ENCODE peak calls at places on chromosomes 16 and 17, in four cellular contexts. R is H1, W is GM12878, D is HepG2. M is an unnamed sample. For H3K9me3 and H3K4me1, the result is how much of the 10 kb centered on the place peaks cover.

GRCh38 chr17:42421479-42422332 is 1.4 kb downstream of the CAVIN1 start:
- DNase-seq in W (no peak), D (no peak), R (no peak), M (no peak)

GRCh38 chr17:4947411-4948165 is 742 bp downstream of the PFN1 start:
- DNase-seq in R (no peak), W (no peak), D (peak), M (no peak)

GRCh38 chr16:10297341-10298006 is 88.4 kb upstream of the ATF7IP2 start:
- DNase-seq in W (peak), D (peak), R (no peak), M (no peak)

GRCh38 chr17:5592382-5592781 is 8.1 kb upstream of the NLRP1 start:
- DNase-seq in D (peak), R (no peak), W (no peak), M (no peak)

GRCh38 chr16:51638338-51639135 is 487.5 kb upstream of the SALL1 start:
- DNase-seq in R (no peak), D (no peak), W (no peak), M (no peak)

GRCh38 chr16:88524973-88525662 is 45.1 kb upstream of the ZC3H18 start:
- DNase-seq in D (no peak), W (no peak), R (no peak), M (no peak)

GRCh38 chr17:30278032-30278431 is 13.7 kb downstream of the BLMH start:
- DNase-seq in W (no peak), R (no peak), D (peak), M (no peak)

GRCh38 chr17:76902476-76902875 is 34.3 kb downstream of the MGAT5B start:
- DNase-seq in W (no peak), D (no peak), R (no peak), M (no peak)

GRCh38 chr16:3023415-3023668 is 400 bp downstream of the HCFC1R1 start:
- DNase-seq in R (no peak), D (no peak), W (no peak), M (no peak)

GRCh38 chr17:17350491-17351355 is 47.5 kb downstream of the NT5M start:
- DNase-seq in D (no peak), W (no peak), R (no peak), M (no peak)

GRCh38 chr16:28915181-28915580 is 9.9 kb downstream of the RABEP2 start:
- DNase-seq in R (no peak), D (no peak), W (no peak), M (no peak)

DNA sequence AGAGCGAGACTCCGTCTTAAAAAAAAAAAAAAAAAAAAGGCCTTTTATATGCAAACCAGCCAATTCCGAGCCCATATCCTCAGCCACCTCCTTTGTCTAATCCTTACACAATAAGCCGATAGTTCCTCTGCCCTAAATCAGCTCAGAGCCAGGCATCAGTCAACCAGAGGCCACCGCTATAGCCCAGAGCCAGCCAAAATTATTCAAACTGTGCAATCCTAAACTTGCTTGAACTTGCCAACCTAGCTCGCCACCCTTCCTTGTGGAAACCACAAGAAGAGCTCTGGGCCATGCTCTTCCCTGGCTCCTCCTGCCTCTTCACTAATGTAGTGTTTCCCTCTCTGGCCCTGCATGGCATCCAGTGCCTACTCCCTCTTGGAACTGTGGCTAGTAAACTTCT is 17.7 kb downstream of the ITGAL start:
- DNase-seq in R (no peak), W (no peak), D (no peak), M (no peak)
- TF ChIP-seq SUZ12 in R (no peak), W (no peak), D (no peak), M (no peak)

GRCh38 chr16:34758835-34759234 is 1299.4 kb downstream of the TP53TG3F start:
- DNase-seq in R (no peak), D (no peak), W (no peak), M (no peak)
- H3K9me3 ChIP-seq in R (under half), D (half or more), W (under half), M (half or more)

GRCh38 chr16:4214215-4214621 is 27.7 kb downstream of the SRL start:
- DNase-seq in W (no peak), R (peak), D (peak), M (peak)

GRCh38 chr16:4212934-4213296 is 29.0 kb downstream of the SRL start:
- DNase-seq in D (peak), R (no peak), W (no peak), M (no peak)

GRCh38 chr16:4216631-4217030 is 25.2 kb downstream of the SRL start:
- DNase-seq in R (no peak), D (no peak), W (no peak), M (no peak)

GRCh38 chr16:4213721-4214120 is 28.2 kb downstream of the SRL start:
- DNase-seq in W (no peak), D (no peak), R (no peak), M (no peak)

GRCh38 chr16:4215106-4215505 is 26.8 kb downstream of the SRL start:
- DNase-seq in D (no peak), W (no peak), R (no peak), M (no peak)
- H3K4me1 ChIP-seq in D (under half), W (under half), R (under half), M (under half)

GRCh38 chr17:78289004-78289403 is 57.6 kb downstream of the TMEM235 start:
- DNase-seq in D (no peak), R (no peak), W (no peak), M (no peak)

GRCh38 chr17:78279360-78279990 is 48.0 kb downstream of the TMEM235 start:
- DNase-seq in W (no peak), D (no peak), R (no peak), M (no peak)

GRCh38 chr17:78289802-78290363 is 58.5 kb downstream of the TMEM235 start:
- DNase-seq in W (peak), D (peak), R (peak), M (peak)

GRCh38 chr17:78281249-78281865 is 49.9 kb downstream of the TMEM235 start:
- DNase-seq in W (no peak), R (no peak), D (no peak), M (no peak)

GRCh38 chr17:78284146-78284545 is 52.7 kb downstream of the TMEM235 start:
- DNase-seq in W (no peak), D (no peak), R (no peak), M (no peak)
- TF ChIP-seq SUZ12 in W (no peak), D (no peak), R (no peak), M (no peak)

GRCh38 chr16:76038097-76038496 is 239.1 kb upstream of the CNTNAP4 start:
- DNase-seq in R (no peak), D (no peak), W (no peak), M (no peak)
- H3K9me3 ChIP-seq in R (under half), D (under half), W (under half), M (under half)

DNA sequence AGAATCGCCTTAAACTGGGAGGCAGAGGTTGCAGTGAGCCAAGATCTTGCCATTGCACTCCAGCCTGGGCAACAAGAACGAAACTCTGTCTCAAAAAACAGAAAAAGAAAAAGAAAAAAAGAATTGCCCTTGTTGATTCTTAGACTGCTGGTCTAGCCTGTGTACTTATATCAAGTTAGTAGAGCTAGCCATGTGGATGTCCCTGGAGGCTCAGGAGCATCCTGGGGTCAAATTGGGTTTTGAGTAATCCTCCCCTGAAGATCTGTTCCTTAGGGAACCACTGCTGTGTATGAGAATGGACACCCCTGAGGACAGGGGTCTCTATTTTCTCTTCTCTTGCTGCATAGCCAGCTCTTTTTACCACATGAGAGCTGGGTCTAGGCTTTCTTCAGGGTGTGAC is 21.5 kb downstream of the SLC7A6OS start:
- DNase-seq in W (no peak), R (no peak), D (no peak), M (no peak)
- H3K4me1 ChIP-seq in W (half or more), R (under half), D (under half), M (under half)

DNA sequence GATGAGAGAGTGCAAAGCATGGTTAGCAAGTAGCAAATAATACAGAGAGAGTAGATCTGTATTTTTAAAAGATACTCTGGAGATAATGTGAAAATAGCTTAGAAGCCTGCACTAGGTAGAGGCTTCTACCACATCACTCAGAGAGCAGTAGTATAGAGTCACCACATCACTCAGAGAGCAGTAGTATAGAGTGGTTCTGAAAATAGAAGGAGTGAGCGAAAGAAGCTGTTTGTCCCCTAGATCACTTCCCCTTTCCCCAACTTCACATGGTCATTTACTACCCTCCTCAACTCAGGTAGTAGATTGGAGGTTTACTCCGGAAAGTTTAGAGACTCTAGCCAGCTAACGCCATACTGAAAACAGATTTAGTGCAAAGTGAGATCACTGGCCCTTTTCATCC is 17.1 kb downstream of the DGKE start:
- DNase-seq in W (no peak), D (no peak), R (no peak), M (no peak)
- TF ChIP-seq SUZ12 in W (no peak), D (no peak), R (no peak), M (no peak)

GRCh38 chr16:35363510-35363909 is 1904.1 kb downstream of the TP53TG3F start:
- DNase-seq in D (no peak), R (no peak), W (no peak), M (no peak)

GRCh38 chr16:35364263-35364662 is 1904.9 kb downstream of the TP53TG3F start:
- DNase-seq in W (no peak), R (no peak), D (no peak), M (no peak)

GRCh38 chr16:35370617-35371016 is 1911.2 kb downstream of the TP53TG3F start:
- DNase-seq in D (no peak), W (no peak), R (no peak), M (no peak)

GRCh38 chr16:35365675-35366074 is 1906.3 kb downstream of the TP53TG3F start:
- DNase-seq in D (no peak), R (no peak), W (no peak), M (no peak)
- H3K9me3 ChIP-seq in D (half or more), R (half or more), W (under half), M (under half)

DNA sequence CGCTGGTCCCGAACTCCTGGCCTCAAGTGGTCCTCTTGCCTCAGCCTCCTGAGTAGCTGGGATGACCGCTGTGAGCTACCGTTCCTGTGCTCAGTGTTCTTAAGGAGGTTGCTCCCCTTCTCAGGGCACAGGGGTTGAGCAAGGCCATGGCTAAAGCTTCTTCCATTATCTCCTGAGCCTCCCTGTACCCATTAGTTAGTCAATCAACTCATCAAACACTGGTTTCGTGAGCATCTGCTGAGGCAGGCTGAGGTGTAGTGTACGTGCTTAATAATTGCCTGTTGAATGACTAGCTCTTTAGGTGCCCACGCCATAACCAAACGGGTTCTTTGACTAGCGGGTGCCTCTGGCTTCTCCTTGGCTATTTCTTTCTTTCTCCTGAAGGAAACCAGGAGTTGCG is 11.7 kb downstream of the SGCA start:
- DNase-seq in W (no peak), R (no peak), D (no peak), M (no peak)
- H3K4me1 ChIP-seq in W (under half), R (under half), D (half or more), M (under half)